ENCODE peak calls at places on chromosome 11, in four cellular contexts. T is Karpas-422; P is CD4-positive, CD25-positive, alpha-beta regulatory T cell; H is CD8-positive, alpha-beta memory T cell. K is an unnamed sample. For H3K27me3, the result is how much of the 10 kb centered on the place peaks cover.

GRCh38 chr11:2300936-2301630 is 635 bp downstream of the C11orf21 start:
- DNase-seq in T (no peak), P (peak), H (peak), K (no peak)

GRCh38 chr11:103594283-103594682 is 442.2 kb upstream of the DDI1 start:
- DNase-seq in T (no peak), P (no peak), H (no peak), K (no peak)

GRCh38 chr11:1388763-1389102 is 1.0 kb upstream of the BRSK2 start:
- DNase-seq in T (no peak), P (no peak), H (no peak), K (no peak)

GRCh38 chr11:69459848-69460539 is 21.5 kb upstream of the LINC01488 start:
- DNase-seq in T (no peak), P (no peak), H (no peak), K (no peak)

GRCh38 chr11:3178349-3178748 is 13.2 kb upstream of the OSBPL5 start:
- DNase-seq in T (no peak), P (no peak), H (no peak), K (no peak)

GRCh38 chr11:230431-230830 is 5.7 kb downstream of the SIRT3 start:
- DNase-seq in T (no peak), P (no peak), H (no peak), K (no peak)

GRCh38 chr11:73114835-73115220 is 27.3 kb downstream of the FCHSD2 start:
- DNase-seq in T (no peak), P (no peak), H (no peak), K (no peak)

GRCh38 chr11:94749367-94749766 is 18.8 kb upstream of the AMOTL1 start:
- DNase-seq in T (no peak), P (no peak), H (no peak), K (no peak)

GRCh38 chr11:78662811-78663210 is 88.1 kb upstream of the NARS2 start:
- DNase-seq in T (no peak), P (no peak), H (no peak), K (no peak)

GRCh38 chr11:74634537-74634936 is 42.2 kb downstream of the POLD3 start:
- DNase-seq in T (no peak), P (no peak), H (no peak), K (no peak)

GRCh38 chr11:24386551-24387404 is 110.1 kb upstream of the LUZP2 start:
- DNase-seq in T (peak), P (no peak), H (no peak), K (no peak)

GRCh38 chr11:81707881-81708280 is 1025.8 kb downstream of the FAM181B start:
- DNase-seq in T (no peak), P (no peak), H (no peak), K (no peak)

GRCh38 chr11:128036556-128037093 is 550.7 kb downstream of the ETS1 start:
- DNase-seq in T (no peak), P (no peak), H (no peak), K (no peak)

GRCh38 chr11:111427471-111427912 is 48.4 kb upstream of the POU2AF1 start:
- DNase-seq in T (peak), P (no peak), H (no peak), K (no peak)

GRCh38 chr11:95156133-95156731 is 66.6 kb downstream of the ENDOD1 start:
- DNase-seq in T (peak), P (no peak), H (no peak), K (no peak)

GRCh38 chr11:60208951-60209350 is 26.1 kb upstream of the MS4A6A start:
- DNase-seq in T (no peak), P (no peak), H (no peak), K (no peak)

GRCh38 chr11:2681408-2682145 is 18.2 kb downstream of the KCNQ1OT1 start:
- DNase-seq in T (peak), P (no peak), H (no peak), K (no peak)

GRCh38 chr11:96543177-96543576 is 153.4 kb downstream of the JRKL start:
- DNase-seq in T (no peak), P (no peak), H (no peak), K (no peak)

GRCh38 chr11:420054-420910 is 5.5 kb upstream of the SIGIRR start:
- DNase-seq in T (no peak), P (no peak), H (no peak), K (no peak)

GRCh38 chr11:74311352-74311926 is at the start of gene P4HA3:
- DNase-seq in T (no peak), P (no peak), H (peak), K (peak)

GRCh38 chr11:75801362-75802021 is 13.5 kb upstream of the UVRAG start:
- DNase-seq in T (no peak), P (no peak), H (no peak), K (no peak)

GRCh38 chr11:108960498-108960897 is 295.6 kb downstream of the DDX10 start:
- DNase-seq in T (no peak), P (no peak), H (no peak), K (no peak)

GRCh38 chr11:96122601-96123044 is 198.7 kb upstream of the MTMR2 start:
- DNase-seq in T (no peak), P (no peak), H (no peak), K (no peak)

GRCh38 chr11:116177521-116178220 is 595.1 kb downstream of the BUD13 start:
- DNase-seq in T (no peak), P (no peak), H (no peak), K (no peak)

GRCh38 chr11:35318977-35319925 is 100.1 kb downstream of the SLC1A2 start:
- DNase-seq in T (no peak), P (no peak), H (no peak), K (no peak)

GRCh38 chr11:61482513-61482912 is 26.0 kb upstream of the LRRC10B start:
- DNase-seq in T (peak), P (no peak), H (no peak), K (no peak)

GRCh38 chr11:106990322-106990721 is 28.0 kb downstream of the GUCY1A2 start:
- DNase-seq in T (no peak), P (no peak), H (no peak), K (no peak)

GRCh38 chr11:87260811-87261210 is 223.1 kb downstream of the TMEM135 start:
- DNase-seq in T (no peak), P (no peak), H (no peak), K (no peak)

GRCh38 chr11:86639172-86639571 is 33.2 kb downstream of the ME3 start:
- DNase-seq in T (no peak), P (no peak), H (no peak), K (no peak)

GRCh38 chr11:79396674-79397073 is 44.2 kb downstream of the TENM4 start:
- DNase-seq in T (no peak), P (no peak), H (no peak), K (no peak)

GRCh38 chr11:118415051-118415738 is 13.8 kb downstream of the ATP5MG start:
- DNase-seq in T (no peak), P (no peak), H (no peak), K (no peak)
- H3K27ac ChIP-seq in T (peak), P (no peak), H (peak), K (no peak)

GRCh38 chr11:45285289-45285828 is 782 bp downstream of the SYT13 start:
- DNase-seq in T (no peak), P (no peak), H (no peak), K (no peak)
- H3K27me3 ChIP-seq in T (under half), P (under half), H (under half), K (under half)

GRCh38 chr11:117719480-117719879 is 77.5 kb downstream of the DSCAML1 start:
- DNase-seq in T (no peak), P (no peak), H (no peak), K (no peak)

GRCh38 chr11:117715801-117716200 is 81.2 kb downstream of the DSCAML1 start:
- DNase-seq in T (no peak), P (no peak), H (no peak), K (no peak)

GRCh38 chr11:117720061-117720511 is 76.9 kb downstream of the DSCAML1 start:
- DNase-seq in T (no peak), P (no peak), H (no peak), K (no peak)

GRCh38 chr11:117716652-117717440 is 80.2 kb downstream of the DSCAML1 start:
- DNase-seq in T (peak), P (no peak), H (no peak), K (no peak)

GRCh38 chr11:117717485-117718314 is 79.3 kb downstream of the DSCAML1 start:
- DNase-seq in T (no peak), P (no peak), H (no peak), K (no peak)
- H3K27ac ChIP-seq in T (no peak), P (no peak), H (no peak), K (no peak)

GRCh38 chr11:17719028-17719939 is at the start of gene MYOD1:
- DNase-seq in T (no peak), P (no peak), H (no peak), K (no peak)
- H3K27me3 ChIP-seq in T (under half), P (under half), H (under half), K (under half)

GRCh38 chr11:33445761-33446161 is 188.6 kb downstream of the HIPK3 start:
- DNase-seq in T (no peak), P (no peak), H (no peak), K (no peak)

GRCh38 chr11:33451364-33451763 is 194.2 kb downstream of the HIPK3 start:
- DNase-seq in T (no peak), P (no peak), H (no peak), K (no peak)

GRCh38 chr11:33449798-33450197 is 192.6 kb downstream of the HIPK3 start:
- DNase-seq in T (no peak), P (no peak), H (no peak), K (no peak)

GRCh38 chr11:33444835-33445594 is 187.8 kb downstream of the HIPK3 start:
- DNase-seq in T (no peak), P (no peak), H (no peak), K (no peak)

DNA sequence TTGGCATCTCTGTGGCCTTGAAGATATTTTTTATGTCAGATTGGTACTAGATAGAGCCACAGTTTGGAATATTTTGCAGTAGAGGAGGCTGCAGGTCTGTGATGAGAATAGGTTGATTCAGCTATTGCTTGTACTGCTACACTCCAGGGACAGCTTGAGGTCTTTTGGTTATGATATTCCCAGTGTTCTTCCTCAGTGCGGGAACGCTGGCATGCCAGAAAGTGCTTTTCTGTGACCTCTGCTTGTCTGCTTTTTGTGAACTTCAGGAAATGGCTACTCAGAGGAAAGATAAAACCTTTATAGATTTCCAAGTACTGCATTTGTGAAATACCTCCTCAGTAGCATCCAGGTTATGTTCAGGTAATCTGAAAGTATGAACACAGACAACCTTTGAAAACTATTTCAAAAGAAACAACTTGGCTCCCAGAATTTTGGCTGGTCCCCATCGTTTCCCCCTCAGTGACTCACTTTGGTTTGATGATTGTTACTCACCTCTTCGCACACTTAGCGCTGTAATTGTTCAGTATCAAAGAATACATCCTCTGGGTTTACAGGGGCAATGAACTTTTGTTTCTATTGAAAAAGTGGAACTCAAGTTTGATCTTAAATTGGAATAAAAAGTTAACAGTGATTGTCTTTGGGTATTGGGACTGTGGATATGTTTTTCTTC is 191.4 kb downstream of the HIPK3 start:
- DNase-seq in T (no peak), P (no peak), H (no peak), K (no peak)
- H3K27ac ChIP-seq in T (no peak), P (no peak), H (no peak), K (no peak)

GRCh38 chr11:9210224-9210921 is 54.8 kb downstream of the DENND5A start:
- DNase-seq in T (no peak), P (no peak), H (no peak), K (no peak)
- H3K27me3 ChIP-seq in T (under half), P (under half), H (under half), K (under half)

GRCh38 chr11:113876074-113876797 is 864 bp upstream of the USP28 start:
- DNase-seq in T (peak), P (no peak), H (no peak), K (no peak)

GRCh38 chr11:113877673-113878060 is 2.3 kb upstream of the USP28 start:
- DNase-seq in T (no peak), P (no peak), H (no peak), K (no peak)

GRCh38 chr11:113874920-113875413 is 405 bp downstream of the USP28 start:
- DNase-seq in T (peak), P (peak), H (no peak), K (no peak)

GRCh38 chr11:113875414-113876073 is at the start of gene USP28:
- DNase-seq in T (peak), P (peak), H (peak), K (peak)

DNA sequence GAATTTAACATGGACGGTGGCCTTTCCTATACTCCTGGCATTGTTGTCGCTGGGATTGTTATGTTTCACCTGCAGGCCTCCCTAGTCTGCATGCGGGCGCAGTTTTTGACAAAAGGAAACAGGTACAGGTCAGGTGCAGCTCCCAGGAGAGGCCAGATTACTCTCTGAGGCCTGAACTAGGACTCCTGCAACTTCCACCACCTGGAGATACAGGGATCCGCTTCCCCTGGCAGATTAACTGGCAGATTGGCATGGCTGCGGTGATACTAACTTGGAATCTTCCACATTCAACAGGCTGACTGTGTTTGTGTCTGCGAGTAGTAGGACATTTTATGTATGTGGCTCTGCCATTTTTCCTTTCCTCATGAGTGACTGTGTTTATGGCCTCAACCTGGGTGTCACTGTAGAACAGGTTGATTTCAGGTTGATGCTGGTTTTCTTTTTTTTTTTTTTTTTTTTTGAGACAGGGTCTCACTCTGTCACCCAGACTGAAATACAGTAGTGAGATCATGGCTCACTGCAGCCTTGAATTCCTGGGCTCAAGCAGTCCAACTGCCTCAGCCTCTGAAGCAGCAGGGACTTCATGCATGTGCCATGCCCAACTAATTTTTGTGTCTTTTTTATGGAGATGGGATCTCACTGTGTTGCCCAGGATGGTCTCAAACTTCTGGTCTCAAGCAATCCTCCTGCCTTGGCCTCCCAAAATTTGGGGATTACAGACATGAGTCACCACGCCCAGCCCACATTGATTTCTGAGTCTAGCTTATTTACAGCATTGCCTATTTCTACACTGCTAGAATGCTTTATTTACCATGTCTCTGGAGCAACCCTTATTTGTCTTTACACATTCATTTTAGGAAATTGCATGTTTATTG is 1.7 kb upstream of the USP28 start:
- DNase-seq in T (no peak), P (no peak), H (no peak), K (no peak)
- H3K27ac ChIP-seq in T (no peak), P (no peak), H (peak), K (peak)

K was measured in naive thymus-derived CD4-positive, alpha-beta T cell.